ENCODE peak calls at places on chromosomes 7 and 10, in eight cellular contexts. One of them, this sample, is unnamed.

GRCh38 chr7:30209951-30210350 is 74.4 kb upstream of the ZNRF2 start:
- DNase-seq in cardiac muscle cell: no peak
- DNase-seq in AG04450: no peak
- DNase-seq in activated CD8-positive, alpha-beta T cell treated with anti-CD3 and anti-CD28 coated beads for 36 hours: no peak
- DNase-seq in CD8-positive, alpha-beta T cell: no peak
- DNase-seq in GM13977: no peak
- DNase-seq in lung: no peak
- DNase-seq in lower leg skin: no peak
- DNase-seq in this sample: no peak

GRCh38 chr10:133260895-133261725 is 15.6 kb downstream of the ADAM8 start:
- DNase-seq in GM13977: peak
- DNase-seq in cardiac muscle cell: peak
- DNase-seq in AG04450: no peak
- DNase-seq in CD8-positive, alpha-beta T cell: peak
- DNase-seq in lower leg skin: peak
- DNase-seq in lung: peak
- DNase-seq in activated CD8-positive, alpha-beta T cell treated with anti-CD3 and anti-CD28 coated beads for 36 hours: peak
- DNase-seq in this sample: peak

GRCh38 chr7:22433710-22434460 is 66.1 kb downstream of the STEAP1B start:
- DNase-seq in lower leg skin: no peak
- DNase-seq in activated CD8-positive, alpha-beta T cell treated with anti-CD3 and anti-CD28 coated beads for 36 hours: no peak
- DNase-seq in CD8-positive, alpha-beta T cell: no peak
- DNase-seq in lung: no peak
- DNase-seq in AG04450: no peak
- DNase-seq in cardiac muscle cell: no peak
- DNase-seq in GM13977: no peak
- DNase-seq in this sample: no peak

GRCh38 chr7:20738517-20739481 is 47.9 kb downstream of the SP8 start:
- DNase-seq in cardiac muscle cell: no peak
- DNase-seq in GM13977: no peak
- DNase-seq in lung: no peak
- DNase-seq in activated CD8-positive, alpha-beta T cell treated with anti-CD3 and anti-CD28 coated beads for 36 hours: no peak
- DNase-seq in AG04450: no peak
- DNase-seq in lower leg skin: no peak
- DNase-seq in CD8-positive, alpha-beta T cell: no peak
- DNase-seq in this sample: no peak

GRCh38 chr7:67866812-67867211 is 870.2 kb downstream of the TYW1 start:
- DNase-seq in AG04450: no peak
- DNase-seq in lower leg skin: no peak
- DNase-seq in lung: no peak
- DNase-seq in CD8-positive, alpha-beta T cell: no peak
- DNase-seq in GM13977: no peak
- DNase-seq in activated CD8-positive, alpha-beta T cell treated with anti-CD3 and anti-CD28 coated beads for 36 hours: no peak
- DNase-seq in cardiac muscle cell: no peak
- DNase-seq in this sample: no peak

GRCh38 chr7:78649976-78650375 is 803.5 kb downstream of the MAGI2 start:
- DNase-seq in lower leg skin: no peak
- DNase-seq in cardiac muscle cell: no peak
- DNase-seq in CD8-positive, alpha-beta T cell: no peak
- DNase-seq in AG04450: no peak
- DNase-seq in lung: no peak
- DNase-seq in GM13977: no peak
- DNase-seq in activated CD8-positive, alpha-beta T cell treated with anti-CD3 and anti-CD28 coated beads for 36 hours: no peak
- DNase-seq in this sample: no peak

GRCh38 chr7:27160147-27160545 is 3.7 kb upstream of the HOXA7 start:
- DNase-seq in activated CD8-positive, alpha-beta T cell treated with anti-CD3 and anti-CD28 coated beads for 36 hours: no peak
- DNase-seq in CD8-positive, alpha-beta T cell: no peak
- DNase-seq in cardiac muscle cell: no peak
- DNase-seq in lung: no peak
- DNase-seq in AG04450: no peak
- DNase-seq in lower leg skin: peak
- DNase-seq in GM13977: no peak
- DNase-seq in this sample: no peak

GRCh38 chr10:130141460-130141859 is 5.3 kb downstream of the GLRX3 start:
- DNase-seq in lung: no peak
- DNase-seq in activated CD8-positive, alpha-beta T cell treated with anti-CD3 and anti-CD28 coated beads for 36 hours: no peak
- DNase-seq in cardiac muscle cell: no peak
- DNase-seq in AG04450: no peak
- DNase-seq in CD8-positive, alpha-beta T cell: no peak
- DNase-seq in lower leg skin: no peak
- DNase-seq in GM13977: no peak
- DNase-seq in this sample: no peak

GRCh38 chr10:71259815-71260501 is 47.6 kb downstream of the UNC5B start:
- DNase-seq in activated CD8-positive, alpha-beta T cell treated with anti-CD3 and anti-CD28 coated beads for 36 hours: no peak
- DNase-seq in CD8-positive, alpha-beta T cell: no peak
- DNase-seq in lower leg skin: no peak
- DNase-seq in AG04450: no peak
- DNase-seq in GM13977: no peak
- DNase-seq in cardiac muscle cell: no peak
- DNase-seq in lung: no peak
- DNase-seq in this sample: no peak

GRCh38 chr7:127876393-127876792 is 154.8 kb downstream of the LRRC4 start:
- DNase-seq in lower leg skin: no peak
- DNase-seq in GM13977: no peak
- DNase-seq in cardiac muscle cell: no peak
- DNase-seq in AG04450: no peak
- DNase-seq in lung: no peak
- DNase-seq in CD8-positive, alpha-beta T cell: no peak
- DNase-seq in activated CD8-positive, alpha-beta T cell treated with anti-CD3 and anti-CD28 coated beads for 36 hours: no peak
- DNase-seq in this sample: no peak

GRCh38 chr7:11810043-11810625 is 21.9 kb downstream of the THSD7A start:
- DNase-seq in AG04450: no peak
- DNase-seq in cardiac muscle cell: peak
- DNase-seq in activated CD8-positive, alpha-beta T cell treated with anti-CD3 and anti-CD28 coated beads for 36 hours: no peak
- DNase-seq in lower leg skin: no peak
- DNase-seq in GM13977: no peak
- DNase-seq in CD8-positive, alpha-beta T cell: no peak
- DNase-seq in lung: no peak
- DNase-seq in this sample: no peak

GRCh38 chr10:129605266-129605985 is 138.4 kb downstream of the MGMT start:
- DNase-seq in lower leg skin: no peak
- DNase-seq in cardiac muscle cell: no peak
- DNase-seq in CD8-positive, alpha-beta T cell: no peak
- DNase-seq in lung: no peak
- DNase-seq in AG04450: no peak
- DNase-seq in activated CD8-positive, alpha-beta T cell treated with anti-CD3 and anti-CD28 coated beads for 36 hours: no peak
- DNase-seq in GM13977: no peak
- DNase-seq in this sample: peak

GRCh38 chr10:95588025-95588424 is 26.9 kb upstream of the SORBS1 start:
- DNase-seq in CD8-positive, alpha-beta T cell: no peak
- DNase-seq in activated CD8-positive, alpha-beta T cell treated with anti-CD3 and anti-CD28 coated beads for 36 hours: no peak
- DNase-seq in cardiac muscle cell: no peak
- DNase-seq in GM13977: no peak
- DNase-seq in lower leg skin: no peak
- DNase-seq in lung: no peak
- DNase-seq in AG04450: no peak
- DNase-seq in this sample: no peak

GRCh38 chr7:86926732-86927131 is 132.7 kb downstream of the ELAPOR2 start:
- DNase-seq in lung: no peak
- DNase-seq in activated CD8-positive, alpha-beta T cell treated with anti-CD3 and anti-CD28 coated beads for 36 hours: peak
- DNase-seq in lower leg skin: no peak
- DNase-seq in AG04450: no peak
- DNase-seq in GM13977: peak
- DNase-seq in CD8-positive, alpha-beta T cell: no peak
- DNase-seq in cardiac muscle cell: peak
- DNase-seq in this sample: peak

GRCh38 chr7:4470246-4470645 is 211.8 kb upstream of the FOXK1 start:
- DNase-seq in lower leg skin: no peak
- DNase-seq in cardiac muscle cell: peak
- DNase-seq in lung: no peak
- DNase-seq in activated CD8-positive, alpha-beta T cell treated with anti-CD3 and anti-CD28 coated beads for 36 hours: peak
- DNase-seq in CD8-positive, alpha-beta T cell: no peak
- DNase-seq in AG04450: no peak
- DNase-seq in GM13977: no peak
- DNase-seq in this sample: no peak

GRCh38 chr10:80945267-80945880 is 407.7 kb downstream of the SH2D4B start:
- DNase-seq in GM13977: peak
- DNase-seq in cardiac muscle cell: peak
- DNase-seq in CD8-positive, alpha-beta T cell: no peak
- DNase-seq in activated CD8-positive, alpha-beta T cell treated with anti-CD3 and anti-CD28 coated beads for 36 hours: no peak
- DNase-seq in lower leg skin: no peak
- DNase-seq in AG04450: no peak
- DNase-seq in lung: no peak
- DNase-seq in this sample: peak

GRCh38 chr7:140390466-140391190 is 7.7 kb downstream of the SLC37A3 start:
- DNase-seq in CD8-positive, alpha-beta T cell: no peak
- DNase-seq in GM13977: peak
- DNase-seq in lung: no peak
- DNase-seq in AG04450: no peak
- DNase-seq in activated CD8-positive, alpha-beta T cell treated with anti-CD3 and anti-CD28 coated beads for 36 hours: peak
- DNase-seq in cardiac muscle cell: no peak
- DNase-seq in lower leg skin: no peak
- DNase-seq in this sample: peak

GRCh38 chr10:86730227-86730626 is 26.2 kb upstream of the BMPR1A start:
- DNase-seq in AG04450: no peak
- DNase-seq in activated CD8-positive, alpha-beta T cell treated with anti-CD3 and anti-CD28 coated beads for 36 hours: no peak
- DNase-seq in lower leg skin: no peak
- DNase-seq in cardiac muscle cell: no peak
- DNase-seq in GM13977: no peak
- DNase-seq in lung: no peak
- DNase-seq in CD8-positive, alpha-beta T cell: no peak
- DNase-seq in this sample: no peak

GRCh38 chr7:153193144-153193595 is 433.6 kb downstream of the ACTR3B start:
- DNase-seq in GM13977: peak
- DNase-seq in CD8-positive, alpha-beta T cell: no peak
- DNase-seq in AG04450: no peak
- DNase-seq in activated CD8-positive, alpha-beta T cell treated with anti-CD3 and anti-CD28 coated beads for 36 hours: peak
- DNase-seq in cardiac muscle cell: peak
- DNase-seq in lung: peak
- DNase-seq in lower leg skin: no peak
- DNase-seq in this sample: peak

GRCh38 chr10:76885815-76886214 is 751.8 kb downstream of the KCNMA1 start:
- DNase-seq in GM13977: no peak
- DNase-seq in lung: no peak
- DNase-seq in CD8-positive, alpha-beta T cell: no peak
- DNase-seq in lower leg skin: no peak
- DNase-seq in cardiac muscle cell: no peak
- DNase-seq in AG04450: no peak
- DNase-seq in activated CD8-positive, alpha-beta T cell treated with anti-CD3 and anti-CD28 coated beads for 36 hours: no peak
- DNase-seq in this sample: no peak

DNA sequence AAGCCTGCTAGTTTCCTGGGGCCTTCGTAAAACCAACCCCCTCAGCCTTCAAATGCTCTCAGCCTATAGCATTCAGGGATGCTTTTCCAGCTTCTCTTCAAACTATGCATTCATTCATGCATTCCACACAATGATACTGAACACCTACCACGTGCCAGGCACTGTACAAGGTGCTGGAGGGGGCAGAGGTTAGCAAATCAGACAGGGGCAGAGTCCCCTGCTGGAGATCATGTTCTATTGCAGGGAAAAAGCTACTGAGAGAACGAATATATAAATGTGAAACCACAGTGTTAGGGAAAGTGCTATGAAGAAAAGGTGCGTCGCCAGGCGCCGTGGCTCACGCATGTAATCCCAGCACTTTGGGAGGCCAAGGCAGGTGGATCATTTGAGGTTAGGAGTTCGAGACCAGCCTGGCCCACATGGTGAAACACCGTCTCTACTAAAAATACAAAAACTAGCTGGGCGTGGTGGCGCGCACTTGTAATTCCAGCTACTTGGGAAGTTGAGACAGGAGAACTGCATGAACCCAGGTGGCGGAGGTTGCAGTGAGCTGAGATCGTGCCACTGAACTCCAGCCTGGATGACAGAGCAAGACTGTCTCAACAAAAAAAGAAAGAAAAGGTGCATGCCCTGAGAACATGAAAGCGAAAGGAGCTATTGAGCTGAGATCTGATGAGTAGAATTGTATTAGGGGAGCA is 64.6 kb upstream of the CALN1 start:
- DNase-seq in CD8-positive, alpha-beta T cell: no peak
- DNase-seq in GM13977: no peak
- DNase-seq in activated CD8-positive, alpha-beta T cell treated with anti-CD3 and anti-CD28 coated beads for 36 hours: no peak
- DNase-seq in lower leg skin: peak
- DNase-seq in cardiac muscle cell: no peak
- DNase-seq in lung: no peak
- DNase-seq in AG04450: no peak
- DNase-seq in this sample: no peak
- TF ChIP-seq CTCF in CD8-positive, alpha-beta T cell: no peak
- TF ChIP-seq CTCF in GM13977: no peak
- TF ChIP-seq CTCF in activated CD8-positive, alpha-beta T cell treated with anti-CD3 and anti-CD28 coated beads for 36 hours: no peak
- TF ChIP-seq CTCF in lower leg skin: no peak
- TF ChIP-seq CTCF in cardiac muscle cell: no peak
- TF ChIP-seq CTCF in lung: no peak
- TF ChIP-seq CTCF in AG04450: no peak
- TF ChIP-seq CTCF in this sample: no peak

DNA sequence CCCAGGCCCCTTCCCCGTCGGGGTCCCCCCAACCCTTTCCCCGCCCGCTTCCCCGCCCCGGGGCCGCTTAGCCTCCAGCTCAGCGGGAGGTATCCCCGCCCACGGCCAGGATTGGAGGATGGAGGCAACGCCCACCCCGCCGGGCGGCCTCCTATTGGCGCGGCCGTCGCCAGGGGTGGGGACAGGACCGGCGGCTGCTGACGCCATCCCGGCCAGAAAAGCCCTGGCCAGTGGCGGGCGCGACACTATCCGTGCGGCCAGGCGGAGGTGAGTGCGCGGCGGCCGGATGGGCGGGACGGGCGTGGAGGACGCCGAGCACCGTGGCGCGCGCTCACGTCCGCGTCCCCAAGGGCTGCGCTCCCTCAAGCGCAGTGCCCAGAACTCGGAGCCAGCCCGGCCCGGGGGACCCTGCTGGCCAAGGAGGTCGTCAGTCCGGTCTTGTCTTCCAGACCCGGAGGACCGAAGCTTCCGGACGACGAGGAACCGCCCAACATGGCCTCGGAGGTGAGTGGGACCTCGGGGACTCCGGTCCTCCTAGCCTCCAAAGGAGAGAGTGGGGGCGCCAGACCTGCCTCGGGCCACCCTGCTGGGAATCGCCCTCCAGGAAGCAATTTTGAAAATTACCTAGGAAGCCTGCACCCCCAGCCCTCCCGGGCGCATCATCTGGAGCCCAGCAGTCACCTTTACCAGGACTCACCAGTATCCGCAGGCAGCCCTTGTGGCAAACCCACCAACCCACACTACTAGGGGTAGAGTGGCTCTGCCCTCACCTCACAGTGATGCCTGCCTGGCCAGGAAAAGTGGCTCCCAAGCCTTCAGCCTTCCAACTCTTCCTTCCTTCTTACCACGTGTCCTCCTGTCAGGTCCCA is at the start of gene ASL:
- DNase-seq in AG04450: peak
- DNase-seq in lower leg skin: peak
- DNase-seq in GM13977: peak
- DNase-seq in cardiac muscle cell: peak
- DNase-seq in activated CD8-positive, alpha-beta T cell treated with anti-CD3 and anti-CD28 coated beads for 36 hours: peak
- DNase-seq in CD8-positive, alpha-beta T cell: peak
- DNase-seq in lung: peak
- DNase-seq in this sample: peak
- TF ChIP-seq CTCF in AG04450: peak
- TF ChIP-seq CTCF in lower leg skin: no peak
- TF ChIP-seq CTCF in GM13977: no peak
- TF ChIP-seq CTCF in cardiac muscle cell: peak
- TF ChIP-seq CTCF in activated CD8-positive, alpha-beta T cell treated with anti-CD3 and anti-CD28 coated beads for 36 hours: peak
- TF ChIP-seq CTCF in CD8-positive, alpha-beta T cell: no peak
- TF ChIP-seq CTCF in lung: no peak
- TF ChIP-seq CTCF in this sample: no peak

GRCh38 chr7:2403718-2404648 is 572 bp downstream of the CHST12 start:
- DNase-seq in lung: peak
- DNase-seq in GM13977: no peak
- DNase-seq in CD8-positive, alpha-beta T cell: no peak
- DNase-seq in activated CD8-positive, alpha-beta T cell treated with anti-CD3 and anti-CD28 coated beads for 36 hours: peak
- DNase-seq in AG04450: no peak
- DNase-seq in lower leg skin: no peak
- DNase-seq in cardiac muscle cell: peak
- DNase-seq in this sample: peak
- TF ChIP-seq CTCF in lung: no peak
- TF ChIP-seq CTCF in GM13977: no peak
- TF ChIP-seq CTCF in CD8-positive, alpha-beta T cell: no peak
- TF ChIP-seq CTCF in activated CD8-positive, alpha-beta T cell treated with anti-CD3 and anti-CD28 coated beads for 36 hours: no peak
- TF ChIP-seq CTCF in AG04450: peak
- TF ChIP-seq CTCF in lower leg skin: no peak
- TF ChIP-seq CTCF in cardiac muscle cell: peak
- TF ChIP-seq CTCF in this sample: no peak

GRCh38 chr10:13271552-13272163 is 28.2 kb downstream of the PHYH start:
- DNase-seq in activated CD8-positive, alpha-beta T cell treated with anti-CD3 and anti-CD28 coated beads for 36 hours: peak
- DNase-seq in CD8-positive, alpha-beta T cell: peak
- DNase-seq in GM13977: peak
- DNase-seq in AG04450: no peak
- DNase-seq in cardiac muscle cell: peak
- DNase-seq in lower leg skin: peak
- DNase-seq in lung: no peak
- DNase-seq in this sample: peak
- TF ChIP-seq CTCF in activated CD8-positive, alpha-beta T cell treated with anti-CD3 and anti-CD28 coated beads for 36 hours: peak
- TF ChIP-seq CTCF in CD8-positive, alpha-beta T cell: no peak
- TF ChIP-seq CTCF in GM13977: peak
- TF ChIP-seq CTCF in AG04450: peak
- TF ChIP-seq CTCF in cardiac muscle cell: peak
- TF ChIP-seq CTCF in lower leg skin: no peak
- TF ChIP-seq CTCF in lung: no peak
- TF ChIP-seq CTCF in this sample: peak

This sample was measured in GM20000.